ENCODE peak calls at places on chromosomes 3 and 15, in ten cellular contexts. N is CD8-positive, alpha-beta T cell; W is cardiac fibroblast; G is GM12865; R is right atrium auricular region; P is B cell; L is hepatocyte; V is body of pancreas; Z is HL-60; X is tibial artery. A is an unnamed sample.

GRCh38 chr3:59771760-59772159 is 721.9 kb upstream of the CFAP20DC start:
- DNase-seq in V (no peak), P (no peak), Z (no peak), G (no peak), L (peak), X (no peak), W (peak), R (no peak), N (no peak), A (no peak)

GRCh38 chr3:62131620-62132019 is 241.7 kb downstream of the FEZF2 start:
- DNase-seq in Z (no peak), W (peak), R (no peak), V (no peak), P (no peak), X (no peak), L (no peak), G (no peak), N (no peak), A (no peak)

GRCh38 chr3:50156991-50157493 is 1.9 kb downstream of the SEMA3F start:
- DNase-seq in V (no peak), P (no peak), G (no peak), R (no peak), X (no peak), Z (no peak), L (peak), W (no peak), N (no peak), A (no peak)

GRCh38 chr3:16319307-16319706 is 54.3 kb downstream of the OXNAD1 start:
- DNase-seq in X (no peak), W (peak), L (no peak), P (no peak), V (peak), N (peak), G (peak), R (no peak), Z (no peak), A (peak)

GRCh38 chr3:14403636-14404395 is 1.4 kb downstream of the SLC6A6 start:
- DNase-seq in V (no peak), R (no peak), N (no peak), P (no peak), Z (no peak), X (peak), L (peak), G (no peak), W (no peak), A (no peak)

GRCh38 chr3:153315781-153316180 is 153.8 kb downstream of the RAP2B start:
- DNase-seq in L (no peak), N (no peak), P (no peak), Z (no peak), X (no peak), V (no peak), W (no peak), G (no peak), R (no peak), A (no peak)

GRCh38 chr3:176992565-176992964 is 204.7 kb downstream of the TBL1XR1 start:
- DNase-seq in G (no peak), L (no peak), R (no peak), X (no peak), Z (no peak), V (no peak), W (no peak), P (no peak), N (no peak), A (no peak)

GRCh38 chr15:33565099-33565498 is 254.3 kb downstream of the RYR3 start:
- DNase-seq in N (no peak), P (no peak), X (no peak), Z (no peak), R (no peak), V (no peak), L (peak), G (no peak), W (peak), A (no peak)

GRCh38 chr3:179681492-179682263 is 28.8 kb downstream of the USP13 start:
- DNase-seq in R (no peak), G (no peak), W (peak), Z (no peak), L (no peak), P (no peak), N (no peak), V (peak), X (no peak), A (no peak)

GRCh38 chr3:38281895-38282686 is at the start of gene SLC22A14:
- DNase-seq in L (no peak), W (peak), Z (no peak), P (no peak), R (no peak), X (no peak), G (peak), V (no peak), N (no peak), A (no peak)
- TF ChIP-seq CTCF in L (no peak), W (no peak), Z (no peak), P (no peak), R (no peak), X (no peak), G (peak), V (no peak), N (no peak), A (peak)

GRCh38 chr15:78438595-78439285 is 724 bp downstream of the IREB2 start:
- DNase-seq in P (peak), X (no peak), W (peak), N (no peak), V (peak), Z (no peak), L (peak), R (no peak), G (peak), A (peak)
- TF ChIP-seq CTCF in P (no peak), X (no peak), W (peak), N (no peak), V (no peak), Z (no peak), L (peak), R (no peak), G (peak), A (peak)

GRCh38 chr15:77783636-77784035 is 150.9 kb upstream of the LINGO1 start:
- DNase-seq in G (no peak), R (no peak), X (no peak), V (no peak), P (no peak), W (no peak), N (no peak), L (no peak), Z (no peak), A (no peak)

GRCh38 chr15:77782691-77783090 is 150.0 kb upstream of the LINGO1 start:
- DNase-seq in R (no peak), X (no peak), Z (no peak), P (no peak), W (no peak), L (no peak), G (no peak), N (no peak), V (no peak), A (no peak)

GRCh38 chr15:77786181-77786890 is 153.6 kb upstream of the LINGO1 start:
- DNase-seq in G (no peak), W (no peak), L (no peak), N (no peak), X (no peak), P (no peak), V (no peak), R (no peak), Z (no peak), A (no peak)

GRCh38 chr15:77786956-77787355 is 154.2 kb upstream of the LINGO1 start:
- DNase-seq in R (no peak), G (no peak), W (no peak), X (no peak), P (no peak), N (no peak), V (no peak), L (no peak), Z (no peak), A (no peak)

GRCh38 chr15:77784361-77785292 is 151.9 kb upstream of the LINGO1 start:
- DNase-seq in P (no peak), Z (no peak), N (no peak), X (no peak), G (peak), L (peak), V (peak), W (peak), R (no peak), A (peak)
- TF ChIP-seq CTCF in P (no peak), Z (no peak), N (no peak), X (no peak), G (peak), L (peak), V (no peak), W (peak), R (no peak), A (peak)

GRCh38 chr3:124607163-124607562 is 123.1 kb upstream of the UMPS start:
- DNase-seq in Z (no peak), N (no peak), P (no peak), L (no peak), G (no peak), W (peak), V (no peak), R (no peak), X (no peak), A (no peak)
- TF ChIP-seq CTCF in Z (no peak), N (no peak), P (no peak), L (no peak), G (no peak), W (no peak), V (no peak), R (no peak), X (no peak), A (no peak)

GRCh38 chr3:117047951-117048705 is 338.5 kb downstream of the TUSC7 start:
- DNase-seq in L (no peak), N (no peak), Z (no peak), P (no peak), W (peak), G (no peak), R (no peak), V (no peak), X (no peak), A (no peak)

DNA sequence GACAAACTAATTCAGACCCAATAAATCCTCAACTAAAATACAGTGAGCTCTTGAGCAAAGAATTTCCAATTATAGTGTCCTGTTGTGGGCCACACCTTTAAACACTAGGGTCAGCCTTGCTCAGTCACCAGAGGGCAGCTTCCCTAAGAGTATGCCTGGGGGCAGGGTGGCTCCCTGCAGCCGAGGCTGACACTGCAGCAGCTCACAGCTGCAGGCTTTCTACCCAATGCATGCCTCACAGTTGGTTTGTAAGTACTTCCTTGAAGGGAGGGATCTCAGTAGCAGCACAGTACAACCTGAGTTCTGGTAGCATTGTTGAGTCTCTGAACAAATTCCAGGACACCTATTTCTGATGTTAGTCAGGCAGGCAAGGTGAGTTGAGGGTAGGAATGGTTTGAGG is 335.6 kb downstream of the TUSC7 start:
- DNase-seq in V (peak), G (no peak), W (no peak), P (no peak), R (no peak), X (peak), L (peak), Z (no peak), N (no peak), A (no peak)
- TF ChIP-seq CTCF in V (no peak), G (no peak), W (no peak), P (no peak), R (no peak), X (no peak), L (no peak), Z (no peak), N (no peak), A (no peak)

DNA sequence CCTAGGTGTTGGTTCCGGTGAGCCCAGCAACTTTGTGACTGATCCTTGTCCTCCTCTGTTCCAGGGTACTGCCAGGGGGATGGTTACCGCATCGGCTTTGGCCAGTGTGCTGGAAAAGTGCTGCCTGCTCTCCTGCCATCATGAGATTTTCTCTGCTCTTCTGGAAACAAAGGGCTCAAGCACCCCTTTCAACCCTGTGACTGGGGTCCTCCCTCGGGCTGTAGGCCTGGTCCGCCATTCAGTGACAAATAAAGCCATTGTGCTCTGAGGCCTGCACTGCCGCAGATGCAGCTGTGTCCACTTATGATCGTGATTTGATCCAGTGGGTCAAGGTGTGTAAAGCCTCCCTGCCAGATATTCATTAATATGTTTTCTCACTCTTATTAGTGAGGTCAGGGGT is 33.3 kb downstream of the FAH start:
- DNase-seq in N (no peak), R (no peak), X (no peak), G (no peak), Z (no peak), L (no peak), W (no peak), P (no peak), V (no peak), A (no peak)
- TF ChIP-seq CTCF in N (no peak), R (no peak), X (no peak), G (no peak), Z (no peak), L (no peak), W (no peak), P (no peak), V (no peak), A (no peak)

A was measured in GM10248.